ENCODE peak calls at places on chromosomes 12 and 14, in four cellular contexts. N is HepG2, L is GM12878, J is K562. Y is an unnamed sample.

GRCh38 chr14:63229330-63230059 is 25.3 kb downstream of the RHOJ start:
- DNase-seq in N (no peak), J (no peak), L (no peak), Y (no peak)

GRCh38 chr12:53890081-53890480 is 48.5 kb upstream of the HOXC13 start:
- DNase-seq in N (no peak), L (no peak), J (no peak), Y (no peak)

GRCh38 chr14:30681752-30682355 is 59.7 kb downstream of the SCFD1 start:
- DNase-seq in J (no peak), L (no peak), N (peak), Y (no peak)

GRCh38 chr12:127555071-127555470 is 711.9 kb upstream of the TMEM132C start:
- DNase-seq in J (no peak), N (no peak), L (no peak), Y (no peak)

GRCh38 chr14:51849095-51849494 is 11.3 kb upstream of the GNG2 start:
- DNase-seq in L (no peak), J (no peak), N (no peak), Y (no peak)

GRCh38 chr12:6090786-6091185 is 33.7 kb downstream of the VWF start:
- DNase-seq in L (no peak), N (peak), J (no peak), Y (no peak)

GRCh38 chr12:48883305-48884171 is 17.9 kb upstream of the RND1 start:
- DNase-seq in J (no peak), L (no peak), N (peak), Y (no peak)

GRCh38 chr12:44942714-44943113 is 66.6 kb upstream of the NELL2 start:
- DNase-seq in L (no peak), J (no peak), N (no peak), Y (no peak)

GRCh38 chr12:19842116-19842515 is 402.8 kb downstream of the AEBP2 start:
- DNase-seq in N (no peak), L (no peak), J (no peak), Y (no peak)

GRCh38 chr12:109459247-109459646 is 17.9 kb downstream of the KCTD10 start:
- DNase-seq in L (no peak), J (no peak), N (no peak), Y (no peak)

GRCh38 chr12:119803391-119803791 is 73.7 kb downstream of the CIT start:
- DNase-seq in L (no peak), J (no peak), N (no peak), Y (peak)

GRCh38 chr12:29634057-29634456 is 136.6 kb upstream of the OVCH1 start:
- DNase-seq in J (no peak), N (no peak), L (no peak), Y (no peak)

GRCh38 chr12:52145228-52145940 is 46.4 kb downstream of the KRT80 start:
- DNase-seq in J (no peak), N (no peak), L (no peak), Y (no peak)
- TF ChIP-seq TAF1 in J (no peak), N (no peak), L (no peak), Y (no peak)

DNA sequence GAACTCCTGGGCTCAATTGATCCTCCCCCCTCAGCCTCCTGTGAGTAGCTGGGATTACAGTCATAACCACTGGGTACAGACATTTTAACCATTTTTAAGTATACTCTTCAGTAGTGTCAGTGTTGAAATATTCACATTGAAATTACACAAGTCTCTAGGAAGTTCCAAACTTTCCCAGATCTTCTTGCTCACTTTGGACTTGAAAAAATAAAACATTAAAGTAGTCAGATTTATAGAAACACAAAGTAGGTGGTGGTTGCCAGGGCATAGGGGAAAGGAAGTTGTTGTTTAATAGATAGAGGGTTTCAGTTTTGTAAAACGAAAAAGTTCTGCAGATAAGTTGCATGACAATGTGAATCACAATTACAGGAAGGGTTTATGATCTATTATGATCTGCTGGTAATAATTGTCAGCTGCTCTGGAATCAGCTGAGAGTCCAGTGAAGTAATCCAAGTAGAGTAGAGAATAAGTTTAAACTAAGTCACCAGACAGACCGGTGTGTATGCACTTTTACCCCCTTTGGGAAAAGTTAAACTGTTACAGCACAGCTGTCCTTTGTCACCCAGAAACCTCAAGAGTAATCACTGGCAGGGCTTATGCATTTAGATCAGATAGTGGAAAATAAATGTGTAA is 27.4 kb downstream of the PCNX1 start:
- DNase-seq in J (no peak), L (peak), N (peak), Y (no peak)
- TF ChIP-seq ATF2 in J (no peak), L (no peak), N (no peak), Y (no peak)

GRCh38 chr14:65664436-65664835 is 251.9 kb downstream of the FUT8 start:
- DNase-seq in J (no peak), N (no peak), L (no peak), Y (no peak)
- TF ChIP-seq TAF1 in J (no peak), N (no peak), L (no peak), Y (no peak)

DNA sequence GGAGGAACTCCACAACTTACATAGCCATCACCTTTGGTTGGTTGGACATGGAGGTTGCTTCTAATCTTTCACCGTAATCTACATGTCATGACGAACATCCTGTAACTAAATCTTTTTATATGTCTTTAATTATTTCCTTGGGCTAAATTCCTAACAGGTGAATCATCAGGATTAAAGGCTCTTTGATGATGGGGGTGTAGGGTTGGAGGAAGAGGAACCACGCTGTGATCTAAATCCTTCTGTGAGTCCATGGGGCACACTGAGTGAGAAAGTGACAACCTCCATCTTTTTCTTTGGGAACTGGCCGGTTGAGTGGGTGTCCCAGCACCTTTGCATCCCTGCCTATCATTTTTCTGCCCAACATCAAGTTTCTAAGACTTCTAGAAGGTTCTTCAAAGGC is 31.1 kb upstream of the MAP1LC3B2 start:
- DNase-seq in N (no peak), J (no peak), L (no peak), Y (no peak)
- TF ChIP-seq ATF2 in N (no peak), J (no peak), L (no peak), Y (no peak)

DNA sequence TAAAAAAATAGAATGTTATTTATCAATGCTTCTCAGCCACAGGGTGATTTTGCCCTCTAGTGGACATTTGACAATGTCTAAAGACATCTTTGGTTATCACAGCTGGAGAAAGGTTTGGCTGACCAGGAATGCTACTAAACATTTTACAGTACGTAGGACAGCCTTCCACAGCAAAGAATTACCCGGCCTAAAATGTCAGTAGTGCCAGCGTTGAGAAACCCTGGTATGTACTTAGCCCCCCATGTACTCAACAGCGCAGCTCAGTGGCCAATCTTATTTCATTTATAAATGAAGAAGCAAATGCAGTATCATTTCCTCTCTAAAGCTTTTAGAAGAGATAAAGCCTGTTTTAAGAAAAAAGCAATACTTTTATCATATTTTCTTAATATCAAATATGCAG is 5.8 kb downstream of the MARK3 start:
- DNase-seq in N (peak), L (no peak), J (no peak), Y (no peak)
- TF ChIP-seq TAF1 in N (no peak), L (no peak), J (no peak), Y (no peak)

DNA sequence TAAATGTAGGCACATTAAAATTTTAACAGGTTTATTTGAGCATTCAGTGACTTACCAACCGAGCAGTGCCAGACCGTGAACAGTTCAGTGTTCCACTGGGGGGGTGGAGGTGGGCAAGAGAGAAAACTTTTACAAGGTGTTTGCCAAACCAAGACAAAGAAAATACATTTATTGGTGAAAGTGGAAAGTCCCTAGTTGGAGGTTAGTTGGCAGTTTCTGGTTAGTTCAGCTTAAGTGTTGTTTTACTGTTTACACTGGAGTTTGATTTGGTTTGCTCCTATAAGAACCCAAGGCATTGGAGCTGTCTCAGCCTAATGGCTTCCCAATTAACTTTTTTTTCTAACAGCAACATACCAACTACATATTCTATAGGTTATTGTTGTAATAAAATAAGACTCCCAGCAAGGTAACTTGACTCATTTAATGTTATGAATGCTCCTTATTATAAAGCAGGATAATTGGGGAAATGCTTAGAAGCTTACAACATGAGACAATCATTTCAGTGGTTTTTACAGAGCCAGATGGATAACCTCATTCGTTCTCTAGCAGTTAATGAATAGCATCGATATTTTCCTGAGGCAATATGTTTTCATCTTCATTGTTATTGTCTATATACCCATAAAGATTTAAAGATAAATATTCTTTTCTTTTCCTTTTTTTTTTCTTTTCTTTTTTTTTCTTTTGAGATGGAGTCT is 115.8 kb downstream of the ETNK1 start:
- DNase-seq in N (no peak), L (no peak), J (no peak), Y (no peak)
- TF ChIP-seq ATF2 in N (no peak), L (no peak), J (no peak), Y (no peak)

GRCh38 chr12:4388662-4389061 is 9.2 kb upstream of the FGF23 start:
- DNase-seq in L (no peak), N (no peak), J (peak), Y (no peak)
- TF ChIP-seq TAF1 in L (no peak), N (no peak), J (no peak), Y (no peak)

GRCh38 chr12:449203-449602 is 10.5 kb upstream of the B4GALNT3 start:
- DNase-seq in N (no peak), J (no peak), L (no peak), Y (no peak)
- TF ChIP-seq ATF2 in N (no peak), J (no peak), L (no peak), Y (no peak)

GRCh38 chr14:95095991-95096390 is 61.3 kb downstream of the DICER1 start:
- DNase-seq in L (no peak), N (no peak), J (no peak), Y (no peak)

GRCh38 chr14:95101736-95102677 is 55.3 kb downstream of the DICER1 start:
- DNase-seq in L (no peak), N (no peak), J (no peak), Y (no peak)

GRCh38 chr14:95096476-95096875 is 60.9 kb downstream of the DICER1 start:
- DNase-seq in J (no peak), N (no peak), L (no peak), Y (no peak)

GRCh38 chr14:95097385-95097784 is 59.9 kb downstream of the DICER1 start:
- DNase-seq in N (no peak), L (no peak), J (no peak), Y (no peak)

GRCh38 chr14:95098984-95099599 is 58.2 kb downstream of the DICER1 start:
- DNase-seq in L (no peak), N (peak), J (peak), Y (peak)
- TF ChIP-seq TAF1 in L (no peak), N (no peak), J (no peak), Y (no peak)